ENCODE peak calls at places on chromosomes 12 and 14, in five cellular contexts. K is GM12864, Y is pancreas, X is B cell, O is dorsolateral prefrontal cortex. I is an unnamed sample.

GRCh38 chr12:126051611-126052107 is 986.4 kb downstream of the AACS start:
- DNase-seq in K (no peak), Y (no peak), X (no peak), O (no peak), I (no peak)

GRCh38 chr12:64584173-64584555 is 26.1 kb upstream of the RASSF3 start:
- DNase-seq in K (no peak), Y (no peak), X (no peak), O (no peak), I (no peak)

GRCh38 chr12:18819471-18819870 is 81.6 kb downstream of the CAPZA3 start:
- DNase-seq in K (no peak), Y (no peak), X (no peak), O (no peak), I (no peak)

GRCh38 chr14:88005050-88005481 is at the start of gene GPR65:
- DNase-seq in K (peak; percentile 70), Y (no peak), X (peak; percentile 57), O (no peak), I (peak; percentile 64)

GRCh38 chr14:93789366-93790130 is 1.3 kb upstream of the PRIMA1 start:
- DNase-seq in K (no peak), Y (no peak), X (no peak), O (no peak), I (no peak)

GRCh38 chr14:104798300-104799238 is 2.3 kb upstream of the ZBTB42 start:
- DNase-seq in K (no peak), Y (no peak), X (no peak), O (no peak), I (no peak)

GRCh38 chr12:65948320-65949008 is 124.2 kb downstream of the HMGA2 start:
- DNase-seq in K (no peak), Y (peak; percentile 69), X (no peak), O (peak; percentile 43), I (no peak)

GRCh38 chr12:65646127-65646643 is 178.1 kb upstream of the HMGA2 start:
- DNase-seq in K (no peak), Y (no peak), X (no peak), O (no peak), I (no peak)

GRCh38 chr14:92408186-92408585 is 85.2 kb downstream of the SLC24A4 start:
- DNase-seq in K (no peak), Y (no peak), X (no peak), O (no peak), I (no peak)

GRCh38 chr12:7439579-7440505 is 4.1 kb downstream of the CD163L1 start:
- DNase-seq in K (no peak), Y (peak; percentile 40), X (no peak), O (no peak), I (peak; percentile 55)

GRCh38 chr14:72808564-72808963 is 85.3 kb downstream of the DPF3 start:
- DNase-seq in K (no peak), Y (no peak), X (no peak), O (no peak), I (no peak)

GRCh38 chr12:103623716-103624115 is 36.6 kb downstream of the STAB2 start:
- DNase-seq in K (no peak), Y (no peak), X (no peak), O (no peak), I (no peak)

GRCh38 chr12:103627189-103627855 is 40.2 kb downstream of the STAB2 start:
- DNase-seq in K (no peak), Y (no peak), X (no peak), O (no peak), I (no peak)

DNA sequence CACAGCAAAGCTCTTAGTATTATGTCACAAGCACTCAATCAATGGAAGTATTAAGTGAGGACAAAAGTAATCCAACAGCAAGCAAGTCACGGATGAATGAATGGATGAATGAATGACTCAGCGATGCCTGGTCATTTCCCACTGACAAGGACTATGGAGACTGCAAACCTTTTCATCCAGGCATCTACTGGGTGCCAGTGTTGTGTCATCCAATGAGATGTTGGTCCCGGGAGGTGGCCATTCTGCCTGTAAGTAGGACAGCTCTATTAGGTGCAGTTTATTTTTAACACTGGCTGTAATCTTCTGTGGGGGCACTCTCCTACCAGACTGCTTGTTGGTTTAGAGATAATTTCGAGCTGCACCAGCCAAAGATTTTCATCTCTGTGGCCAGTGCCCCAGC is 39.4 kb downstream of the STAB2 start:
- DNase-seq in K (no peak), Y (peak; percentile 33), X (no peak), O (peak; percentile 82), I (no peak)
- TF ChIP-seq CTCF in K (no peak), Y (no peak), X (no peak), O (peak; percentile 12), I (no peak)

GRCh38 chr14:99098199-99098598 is 173.8 kb downstream of the BCL11B start:
- DNase-seq in K (no peak), Y (no peak), X (no peak), O (no peak), I (no peak)

GRCh38 chr14:99099051-99099787 is 172.8 kb downstream of the BCL11B start:
- DNase-seq in K (no peak), Y (no peak), X (no peak), O (no peak), I (no peak)

GRCh38 chr14:99094901-99095300 is 177.1 kb downstream of the BCL11B start:
- DNase-seq in K (no peak), Y (no peak), X (no peak), O (no peak), I (no peak)

GRCh38 chr14:99095369-99095768 is 176.6 kb downstream of the BCL11B start:
- DNase-seq in K (no peak), Y (no peak), X (no peak), O (no peak), I (no peak)

GRCh38 chr14:99093532-99094517 is 178.2 kb downstream of the BCL11B start:
- DNase-seq in K (no peak), Y (no peak), X (no peak), O (no peak), I (no peak)
- TF ChIP-seq CTCF in K (no peak), Y (no peak), X (no peak), O (no peak), I (no peak)

DNA sequence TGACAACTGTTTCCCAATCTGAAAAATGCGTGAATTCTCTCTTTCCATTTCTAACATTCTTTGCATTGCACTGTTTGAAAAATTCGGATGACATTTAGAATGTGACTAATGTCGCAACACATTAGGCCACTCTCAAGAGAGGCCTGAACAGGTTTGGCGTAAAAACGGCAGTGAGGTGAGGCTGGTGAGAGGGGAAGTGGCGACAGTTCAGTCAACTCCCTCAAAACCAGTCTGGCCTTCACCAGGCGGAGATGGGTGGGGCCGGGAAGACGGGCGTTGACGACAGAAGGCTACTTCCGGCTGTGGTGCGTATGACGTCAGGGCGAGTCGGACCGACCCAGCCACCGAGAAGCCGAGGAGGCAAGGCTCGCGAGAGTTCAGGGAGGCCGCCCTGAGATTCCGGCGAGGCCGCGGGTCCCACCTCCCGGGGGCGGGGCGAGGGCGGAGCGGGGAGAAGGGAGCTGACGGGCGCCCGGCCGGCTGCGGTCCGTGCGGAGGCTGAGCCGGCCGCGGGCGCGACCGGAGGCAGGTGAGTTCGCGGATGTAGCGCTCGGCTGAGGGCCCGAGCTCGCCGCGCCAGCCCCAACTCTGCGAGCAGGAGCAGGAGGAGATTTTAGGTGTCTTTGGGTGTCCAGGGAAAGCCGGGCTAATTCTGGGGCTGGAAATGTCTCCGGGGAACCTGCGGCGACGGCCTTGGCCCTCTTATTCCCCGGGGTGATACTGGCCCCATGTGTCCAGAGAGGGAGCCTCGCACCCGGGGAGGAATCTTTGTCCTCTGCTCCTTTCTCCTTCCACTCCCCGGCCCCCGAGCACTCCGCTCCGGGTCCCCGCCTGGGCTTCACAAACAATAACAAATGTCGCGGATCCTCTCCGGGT is at the start of gene STK38L:
- DNase-seq in K (peak; percentile 91), Y (peak; percentile 98), X (peak; percentile 96), O (peak; percentile 96), I (peak; percentile 99)
- TF ChIP-seq CTCF in K (peak; percentile 20), Y (no peak), X (no peak), O (peak; percentile 16), I (no peak)

GRCh38 chr12:37672655-37673260 is 643.8 kb upstream of the ALG10B start:
- DNase-seq in K (no peak), Y (no peak), X (no peak), O (no peak), I (no peak)
- TF ChIP-seq CTCF in K (no peak), Y (no peak), X (no peak), O (peak; percentile 20), I (peak; percentile 56)

GRCh38 chr12:9323144-9323681 is 115.0 kb upstream of the PZP start:
- DNase-seq in K (no peak), Y (no peak), X (no peak), O (no peak), I (no peak)

GRCh38 chr12:9319842-9320173 is 111.6 kb upstream of the PZP start:
- DNase-seq in K (no peak), Y (no peak), X (no peak), O (no peak), I (no peak)

DNA sequence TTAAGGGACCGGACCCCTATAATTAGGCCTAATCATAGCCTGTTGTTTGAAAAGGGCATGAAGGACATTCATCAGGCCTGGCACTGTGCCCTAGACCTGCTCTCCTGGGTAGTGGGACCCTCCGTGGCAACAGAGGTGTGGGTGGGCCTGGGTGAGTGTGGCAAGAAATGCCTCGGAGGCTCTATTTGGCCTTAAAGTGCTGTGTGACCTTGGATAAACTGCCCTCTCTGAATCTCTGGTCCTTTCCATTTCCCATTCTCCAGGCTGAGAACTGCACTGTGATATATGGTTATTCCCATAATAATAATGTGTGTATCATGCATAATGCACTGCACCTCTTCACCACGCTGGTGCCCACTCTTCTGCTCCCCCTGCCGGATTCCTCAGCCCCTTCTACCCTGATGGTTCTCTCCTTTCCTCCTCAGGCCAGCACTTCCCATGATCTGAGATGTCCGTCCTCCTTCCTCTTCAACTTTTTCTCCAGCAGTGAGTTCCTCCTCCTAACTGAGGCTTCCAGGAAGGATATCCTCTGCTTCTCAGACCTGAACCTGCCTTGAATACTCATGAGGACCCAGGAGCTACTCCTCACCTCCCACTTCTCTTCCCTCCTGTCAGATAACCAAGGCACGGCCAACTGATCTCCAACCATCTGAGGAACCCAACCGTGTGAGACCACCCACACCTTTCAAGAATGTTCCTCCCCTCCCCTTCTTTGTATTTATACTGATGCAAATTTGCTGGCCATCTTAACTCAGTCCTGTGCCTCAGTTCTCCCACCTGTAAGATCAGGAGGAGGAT is 111.0 kb upstream of the PZP start:
- DNase-seq in K (no peak), Y (no peak), X (no peak), O (no peak), I (no peak)
- TF ChIP-seq CTCF in K (peak; percentile 33), Y (no peak), X (no peak), O (no peak), I (peak; percentile 15)

GRCh38 chr12:51973560-51973959 is 22.1 kb downstream of the ACVR1B start:
- DNase-seq in K (no peak), Y (no peak), X (no peak), O (no peak), I (no peak)

GRCh38 chr12:51974646-51975045 is 23.1 kb downstream of the ACVR1B start:
- DNase-seq in K (no peak), Y (no peak), X (no peak), O (no peak), I (peak; percentile 56)

GRCh38 chr12:51977320-51977753 is 25.8 kb downstream of the ACVR1B start:
- DNase-seq in K (no peak), Y (no peak), X (no peak), O (no peak), I (no peak)

GRCh38 chr12:51975196-51975595 is 23.7 kb downstream of the ACVR1B start:
- DNase-seq in K (no peak), Y (no peak), X (no peak), O (peak; percentile 49), I (no peak)

GRCh38 chr12:51976376-51977160 is 25.1 kb downstream of the ACVR1B start:
- DNase-seq in K (no peak), Y (peak; percentile 54), X (no peak), O (no peak), I (no peak)
- TF ChIP-seq CTCF in K (no peak), Y (no peak), X (no peak), O (no peak), I (no peak)